ENCODE peak calls at places on chromosomes 16 and 17, in four cellular contexts. K is activated CD8-positive, alpha-beta memory T cell treated with anti-CD3 and anti-CD28 coated beads for 24 hours; A is stimulated activated CD8-positive, alpha-beta memory T cell treated with anti-CD3 and anti-CD28 coated beads, Interleukin-12 subunit alpha, Interleukin-12 subunit beta, amount 100 ng/mL, for 4 hours; Y is stimulated activated naive CD4-positive, alpha-beta T cell treated with Interleukin-2 at 50 U/mL for 16 hours. T is an unnamed sample.

GRCh38 chr17:41974658-41975057 is 8.1 kb downstream of the CNP start:
- DNase-seq in A (no peak), Y (no peak), K (no peak), T (no peak)

GRCh38 chr17:40952675-40953074 is 14.1 kb downstream of the KRT39 start:
- DNase-seq in A (no peak), K (no peak), Y (no peak), T (no peak)

GRCh38 chr17:67280279-67280678 is 35.3 kb upstream of the HELZ start:
- DNase-seq in A (no peak), Y (no peak), K (no peak), T (peak; percentile 79)

GRCh38 chr17:63154586-63155244 is 188.7 kb downstream of the TANC2 start:
- DNase-seq in K (no peak), Y (no peak), A (no peak), T (no peak)

GRCh38 chr16:62353355-62353754 is 317.1 kb upstream of the CDH8 start:
- DNase-seq in A (no peak), K (no peak), Y (no peak), T (no peak)

GRCh38 chr17:35294756-35295155 is 51.9 kb downstream of the SLFN5 start:
- DNase-seq in K (no peak), A (no peak), Y (no peak), T (no peak)

GRCh38 chr16:23174622-23175021 is 7.9 kb upstream of the SCNN1G start:
- DNase-seq in Y (no peak), K (no peak), A (no peak), T (no peak)

GRCh38 chr17:46811978-46812583 is 6.4 kb downstream of the WNT3 start:
- DNase-seq in Y (no peak), K (no peak), A (no peak), T (peak; percentile 18)

GRCh38 chr16:85720319-85720637 is 30.6 kb downstream of the C16orf74 start:
- DNase-seq in Y (no peak), K (no peak), A (no peak), T (no peak)

GRCh38 chr16:55204094-55204493 is 119.9 kb upstream of the IRX6 start:
- DNase-seq in Y (no peak), A (no peak), K (no peak), T (no peak)

T was measured in NCI-H446 treated with DMSO at 0.1 percent for 48 hours.